ENCODE peak calls at places on chromosome 19, in nine cellular contexts. V is PC-9, O is fibroblast of pulmonary artery, F is WTC11, K is body of pancreas, A is BJ, D is heart right ventricle, R is ovary, Y is HCT116. C is an unnamed sample.

GRCh38 chr19:54905908-54906511 is at the start of gene NCR1:
- DNase-seq in Y (no peak), V (no peak), O (no peak), F (no peak), K (no peak), A (no peak), R (no peak), D (no peak), C (no peak)

GRCh38 chr19:15180451-15181390 is 20.1 kb downstream of the NOTCH3 start:
- DNase-seq in K (peak; percentile 70), A (no peak), V (no peak), D (peak; percentile 25), O (no peak), F (peak; percentile 81), Y (no peak), R (no peak), C (no peak)

GRCh38 chr19:4130635-4131438 is 6.9 kb upstream of the MAP2K2 start:
- DNase-seq in D (no peak), R (no peak), Y (peak; percentile 40), O (peak; percentile 76), K (no peak), A (peak; percentile 57), V (peak; percentile 46), F (no peak), C (no peak)

GRCh38 chr19:30062331-30063183 is 120.5 kb downstream of the URI1 start:
- DNase-seq in Y (no peak), F (no peak), V (no peak), D (no peak), R (no peak), A (no peak), K (no peak), O (no peak), C (no peak)

GRCh38 chr19:5963855-5964254 is 14.1 kb downstream of the RANBP3 start:
- DNase-seq in D (no peak), F (no peak), V (no peak), R (no peak), O (no peak), K (no peak), A (no peak), Y (no peak), C (no peak)

GRCh38 chr19:11067356-11068113 is 21.7 kb upstream of the LDLR start:
- DNase-seq in D (no peak), F (no peak), V (no peak), R (no peak), K (no peak), A (no peak), Y (no peak), O (no peak), C (no peak)

GRCh38 chr19:24140099-24140498 is 53.1 kb downstream of the ZNF254 start:
- DNase-seq in R (no peak), Y (no peak), O (peak; percentile 95), A (peak; percentile 22), V (peak; percentile 1), K (no peak), F (no peak), D (no peak), C (no peak)

GRCh38 chr19:33666196-33666595 is 44.4 kb downstream of the CHST8 start:
- DNase-seq in K (no peak), V (no peak), A (no peak), D (no peak), R (no peak), O (no peak), Y (no peak), F (peak; percentile 8), C (no peak)

GRCh38 chr19:39409886-39410619 is 2.4 kb upstream of the PLEKHG2 start:
- DNase-seq in V (peak; percentile 46), R (peak; percentile 89), K (peak; percentile 74), Y (peak; percentile 54), O (peak; percentile 83), F (peak; percentile 49), D (peak; percentile 83), A (no peak), C (peak; percentile 56)

GRCh38 chr19:3112375-3113099 is 18.4 kb downstream of the GNA11 start:
- DNase-seq in K (no peak), D (no peak), R (no peak), Y (no peak), V (no peak), F (no peak), A (no peak), O (no peak), C (no peak)

GRCh38 chr19:952680-953500 is 27.1 kb downstream of the ARID3A start:
- DNase-seq in Y (no peak), D (no peak), F (no peak), R (no peak), K (peak; percentile 64), A (no peak), V (peak; percentile 31), O (peak; percentile 40), C (no peak)

GRCh38 chr19:48856921-48857320 is 11.5 kb downstream of the PLEKHA4 start:
- DNase-seq in K (no peak), Y (no peak), F (no peak), O (no peak), D (no peak), V (no peak), A (no peak), R (no peak), C (no peak)

GRCh38 chr19:43618921-43619261 is 538 bp downstream of the ZNF428 start:
- DNase-seq in F (no peak), V (no peak), R (no peak), A (no peak), D (no peak), K (no peak), Y (no peak), O (peak; percentile 39), C (peak; percentile 67)

GRCh38 chr19:8145969-8146368 is 3.4 kb downstream of the FBN3 start:
- DNase-seq in D (no peak), F (peak; percentile 64), A (no peak), O (no peak), Y (no peak), V (no peak), K (peak; percentile 45), R (no peak), C (no peak)
- TF ChIP-seq CTCF in D (no peak), F (no peak), A (no peak), O (no peak), Y (no peak), V (no peak), K (no peak), R (no peak), C (no peak)

GRCh38 chr19:13052447-13053232 is 50.0 kb downstream of the LYL1 start:
- DNase-seq in K (no peak), V (no peak), Y (no peak), F (no peak), R (no peak), O (no peak), A (no peak), D (no peak), C (no peak)

GRCh38 chr19:13054605-13055212 is 47.9 kb downstream of the LYL1 start:
- DNase-seq in R (no peak), O (no peak), V (no peak), A (no peak), D (no peak), Y (no peak), F (no peak), K (no peak), C (no peak)

GRCh38 chr19:13053761-13054604 is 48.7 kb downstream of the LYL1 start:
- DNase-seq in V (peak; percentile 93), Y (peak; percentile 80), R (peak; percentile 85), A (peak; percentile 86), O (peak; percentile 99), D (peak; percentile 95), K (peak; percentile 92), F (peak; percentile 44), C (peak; percentile 44)

GRCh38 chr19:13051581-13052165 is 51.0 kb downstream of the LYL1 start:
- DNase-seq in V (peak; percentile 93), R (peak; percentile 74), K (peak; percentile 75), A (no peak), F (peak; percentile 89), O (peak; percentile 42), D (no peak), Y (no peak), C (peak; percentile 83)

DNA sequence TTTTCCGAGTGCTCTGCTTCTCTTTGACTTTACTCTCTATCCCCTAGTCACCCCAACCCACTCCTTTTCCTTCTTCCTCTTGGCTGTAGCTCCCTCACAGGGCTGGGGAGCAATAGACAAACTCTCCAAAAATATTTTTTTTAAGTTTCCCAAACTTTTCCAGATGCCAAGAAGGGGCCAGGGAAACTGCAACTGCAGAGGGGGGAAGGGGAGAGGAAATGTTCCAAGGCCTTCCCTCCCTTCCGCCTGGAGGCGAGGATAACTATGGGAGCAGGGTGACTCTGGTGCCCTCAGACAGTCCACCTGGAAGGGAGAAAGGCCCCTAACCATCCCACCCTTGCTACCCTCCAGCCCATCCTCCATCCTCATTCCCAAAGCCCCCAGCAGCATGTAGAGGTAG is 49.4 kb downstream of the LYL1 start:
- DNase-seq in A (no peak), F (no peak), K (no peak), O (peak; percentile 69), Y (no peak), V (no peak), R (no peak), D (no peak), C (no peak)
- TF ChIP-seq CTCF in A (no peak), F (no peak), K (no peak), O (no peak), Y (no peak), V (no peak), R (no peak), D (no peak), C (no peak)

DNA sequence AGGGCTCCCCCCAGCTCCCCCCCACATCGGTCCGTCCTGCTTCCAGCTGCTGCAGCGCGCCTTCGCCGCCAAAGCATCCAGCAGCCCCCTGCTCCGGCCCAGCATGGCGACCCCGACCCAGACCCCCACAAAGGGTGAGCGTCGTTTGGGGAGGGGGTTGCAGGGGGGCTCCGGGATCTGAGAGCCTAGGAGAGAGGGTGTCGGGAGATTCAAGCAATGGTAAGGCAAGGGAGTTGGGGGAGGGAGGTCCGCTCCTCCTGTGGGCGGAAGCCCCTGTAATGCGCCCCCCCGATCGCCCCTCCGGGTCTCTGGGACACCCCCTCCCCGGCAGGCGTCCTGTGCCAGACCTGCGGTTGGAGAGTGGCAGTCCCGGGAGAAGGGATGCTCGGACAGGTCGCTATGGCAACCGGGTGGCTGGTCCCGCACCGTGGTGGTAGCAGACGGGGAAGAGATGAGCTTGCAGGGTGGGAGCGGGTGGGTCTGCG is at the start of gene FXYD7:
- DNase-seq in F (peak; percentile 63), Y (no peak), A (no peak), O (no peak), D (no peak), R (peak; percentile 56), K (no peak), V (no peak), C (peak; percentile 82)
- TF ChIP-seq CTCF in F (peak; percentile 14), Y (no peak), A (peak; percentile 4), O (no peak), D (no peak), R (no peak), K (no peak), V (no peak), C (peak; percentile 70)

DNA sequence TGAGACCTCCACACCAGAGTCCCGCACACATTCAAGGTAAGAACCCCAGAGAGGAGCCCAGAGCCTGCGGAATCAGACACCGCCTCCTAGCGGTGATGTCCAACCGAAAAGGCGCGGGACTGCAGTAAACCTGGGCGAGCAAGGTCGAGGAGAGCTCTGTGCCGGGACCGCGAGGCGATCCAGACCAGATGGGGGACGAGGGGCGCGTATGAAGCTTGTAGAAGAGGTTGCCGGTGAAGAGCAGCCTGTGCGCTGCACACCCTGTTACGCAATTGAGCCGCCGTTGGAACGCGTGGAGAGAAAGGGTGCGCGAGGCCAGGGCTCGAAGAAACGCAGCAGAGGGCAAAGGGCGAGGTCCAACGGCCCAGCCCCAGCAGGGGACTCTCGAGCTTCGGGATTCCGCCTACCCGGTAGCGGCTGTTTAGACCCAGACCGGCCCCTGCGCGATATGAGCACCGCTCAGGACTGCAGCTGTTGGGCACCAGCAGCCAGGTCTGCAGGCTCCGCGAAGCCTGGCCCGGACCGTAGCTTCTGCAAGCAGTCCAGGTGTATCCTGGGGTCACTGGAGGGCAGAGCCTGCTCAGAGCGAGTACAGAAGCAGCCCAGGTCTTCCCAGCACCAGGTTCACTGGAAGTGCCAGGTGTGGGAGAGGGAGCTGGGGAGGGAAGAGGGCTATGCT is 65.9 kb upstream of the ZNF599 start:
- DNase-seq in O (peak; percentile 26), F (peak; percentile 89), A (no peak), D (no peak), K (peak; percentile 42), R (no peak), Y (no peak), V (no peak), C (peak; percentile 69)
- TF ChIP-seq CTCF in O (peak; percentile 42), F (peak; percentile 67), A (peak; percentile 31), D (peak; percentile 45), K (peak; percentile 12), R (no peak), Y (peak; percentile 17), V (no peak), C (peak; percentile 67)

C was measured in glutamatergic neuron.